ENCODE peak calls at places on chromosomes 12 and 14, in six cellular contexts. Q, M, O, H, F and Y are unnamed samples.

GRCh38 chr14:92099802-92100201 is 6.6 kb downstream of the ATXN3 start:
- DNase-seq in F (no peak), O (peak; percentile 17), M (peak; percentile 12), Q (no peak), H (no peak), Y (no peak)

GRCh38 chr12:25054783-25055144 is 105.9 kb upstream of the BCAT1 start:
- DNase-seq in O (peak; percentile 66), H (no peak), M (no peak), Q (no peak), F (no peak), Y (peak; percentile 81)

GRCh38 chr12:2765052-2765451 is 29.7 kb upstream of the FKBP4 start:
- DNase-seq in H (no peak), Q (no peak), F (no peak), M (no peak), O (no peak), Y (no peak)

GRCh38 chr12:50112456-50113218 is 601 bp downstream of the COX14 start:
- DNase-seq in H (no peak), Q (no peak), O (no peak), F (peak; percentile 66), M (peak; percentile 32), Y (no peak)

GRCh38 chr12:52829986-52830385 is 4.1 kb downstream of the KRT79 start:
- DNase-seq in H (no peak), F (no peak), M (no peak), O (no peak), Q (no peak), Y (no peak)

GRCh38 chr14:50804181-50804721 is 26.7 kb downstream of the NIN start:
- DNase-seq in O (peak; percentile 76), H (no peak), M (no peak), F (no peak), Q (no peak), Y (peak; percentile 38)

GRCh38 chr14:34723867-34724266 is 9.5 kb upstream of the CFL2 start:
- DNase-seq in O (no peak), Q (no peak), H (no peak), M (no peak), F (no peak), Y (no peak)

GRCh38 chr12:7935464-7935772 is 569 bp downstream of the SLC2A3 start:
- DNase-seq in O (no peak), H (no peak), Q (no peak), M (no peak), F (no peak), Y (no peak)

GRCh38 chr14:64117671-64118402 is 176.3 kb downstream of the ESR2 start:
- DNase-seq in Q (peak; percentile 73), O (peak; percentile 28), M (peak; percentile 69), H (no peak), F (no peak), Y (peak; percentile 77)

DNA sequence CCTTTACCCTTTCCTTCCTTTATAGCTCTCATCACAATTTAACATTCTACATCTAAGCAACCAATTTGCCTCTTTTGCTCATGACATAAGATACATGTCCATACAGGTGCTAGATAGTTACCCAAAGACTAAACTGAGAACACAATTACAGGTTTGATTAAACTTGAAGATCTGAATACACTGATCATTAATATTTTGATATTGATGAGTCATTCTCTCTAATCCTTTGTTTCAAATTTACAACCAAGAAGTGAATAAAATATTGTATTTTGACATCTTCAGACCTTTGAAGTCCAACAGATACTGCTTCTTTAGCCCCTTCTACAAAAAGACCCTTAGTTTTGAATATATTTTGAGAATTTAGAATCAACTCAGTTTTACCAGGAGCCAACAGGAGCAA is 2.6 kb downstream of the NAP1L1 start:
- DNase-seq in F (no peak), O (no peak), Q (no peak), M (no peak), H (no peak), Y (no peak)
- H3K4me3 ChIP-seq in F (peak overlapping the region; percentile 81), O (no peak overlapping the region), Q (no peak overlapping the region), M (peak overlapping the region; percentile 93), H (no peak overlapping the region), Y (no peak overlapping the region)

GRCh38 chr12:15910864-15911696 is at the start of gene DERA:
- DNase-seq in F (peak; percentile 72), O (peak; percentile 68), H (peak; percentile 78), M (peak; percentile 78), Q (peak; percentile 82), Y (peak; percentile 43)

GRCh38 chr12:15910468-15910863 is 666 bp upstream of the DERA start:
- DNase-seq in F (no peak), H (no peak), M (no peak), Q (no peak), O (no peak), Y (no peak)
- H3K27ac ChIP-seq in F (peak overlapping the region; percentile 96), H (no peak overlapping the region), M (peak overlapping the region; percentile 36), Q (peak overlapping the region; percentile 93), O (no peak overlapping the region), Y (no peak overlapping the region)

DNA sequence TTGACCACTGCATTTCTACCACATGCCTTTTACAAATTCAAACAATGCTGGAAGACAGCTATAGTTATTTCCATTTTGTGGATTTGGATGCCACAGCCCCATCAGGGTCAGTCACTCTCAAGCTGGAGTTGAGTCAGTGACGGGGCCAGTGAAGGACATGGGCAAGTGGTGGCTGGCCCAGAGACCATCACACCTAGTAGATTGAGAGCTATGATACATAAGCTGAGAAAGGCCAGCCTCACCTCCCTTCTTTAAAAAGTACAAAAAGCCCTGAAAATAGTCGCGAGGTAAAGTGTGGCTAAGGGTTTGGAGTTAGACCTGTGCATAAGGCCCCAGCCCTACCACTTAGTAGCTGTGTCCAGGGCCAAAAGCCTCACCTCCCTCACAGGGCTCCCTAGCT is 4.1 kb downstream of the KCTD10 start:
- DNase-seq in O (no peak), Q (no peak), M (no peak), F (no peak), H (no peak), Y (no peak)
- H3K4me3 ChIP-seq in O (no peak overlapping the region), Q (no peak overlapping the region), M (no peak overlapping the region), F (no peak overlapping the region), H (no peak overlapping the region), Y (no peak overlapping the region)

DNA sequence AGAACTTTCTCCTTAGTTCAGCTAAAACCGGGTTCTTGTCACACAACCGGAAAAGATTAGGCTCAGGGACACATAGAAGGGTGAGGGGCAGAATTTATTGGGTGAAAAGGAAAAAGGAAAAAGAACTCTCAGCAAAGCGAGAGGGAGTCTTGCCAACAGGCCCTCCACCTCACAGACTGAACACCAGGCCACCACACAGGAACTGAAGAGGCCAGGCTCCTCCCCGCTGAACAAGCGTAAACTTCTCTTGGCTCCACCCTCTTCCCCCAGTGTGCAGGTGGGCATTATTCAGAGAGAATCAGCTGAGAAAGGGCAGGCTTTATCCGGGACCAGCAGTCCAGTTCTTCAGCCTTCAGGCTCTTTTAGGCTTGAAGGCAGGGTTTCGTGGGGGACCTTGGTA is 125.6 kb upstream of the FGD4 start:
- DNase-seq in M (no peak), O (no peak), F (no peak), Q (no peak), H (no peak), Y (no peak)
- H3K27ac ChIP-seq in M (peak overlapping the region; percentile 6), O (no peak overlapping the region), F (peak overlapping the region; percentile 73), Q (no peak overlapping the region), H (no peak overlapping the region), Y (no peak overlapping the region)

GRCh38 chr12:106984588-106985137 is 2.3 kb downstream of the MTERF2 start:
- DNase-seq in O (no peak), F (no peak), H (no peak), M (no peak), Q (no peak), Y (no peak)
- H3K4me3 ChIP-seq in O (no peak overlapping the region), F (no peak overlapping the region), H (no peak overlapping the region), M (no peak overlapping the region), Q (peak overlapping the region; percentile 92), Y (no peak overlapping the region)